ENCODE peak calls at places on chromosomes 5 and 9, in four cellular contexts. N is heart left ventricle, J is lung, L is H9. Q is an unnamed sample. For H3K9me3, the result is how much of the 10 kb centered on the place peaks cover.

GRCh38 chr5:39216621-39217020 is 2.7 kb downstream of the FYB1 start:
- DNase-seq in N (no peak), J (no peak), L (no peak), Q (no peak)

GRCh38 chr9:84266087-84266561 is 74.4 kb downstream of the SLC28A3 start:
- DNase-seq in N (no peak), J (no peak), L (peak), Q (no peak)

GRCh38 chr9:89850633-89851325 is 246.0 kb downstream of the GADD45G start:
- DNase-seq in N (no peak), J (peak), L (no peak), Q (peak)

GRCh38 chr5:181203842-181204560 is 995 bp downstream of the TRIM7 start:
- DNase-seq in N (peak), J (no peak), L (peak), Q (no peak)

GRCh38 chr9:115466784-115467183 is 348.8 kb upstream of the TNC start:
- DNase-seq in N (no peak), J (no peak), L (no peak), Q (peak)

GRCh38 chr9:110602281-110602680 is 22.7 kb upstream of the SVEP1 start:
- DNase-seq in N (no peak), J (no peak), L (peak), Q (no peak)

GRCh38 chr5:66168226-66168625 is 24.1 kb downstream of the SREK1 start:
- DNase-seq in N (no peak), J (no peak), L (no peak), Q (no peak)

GRCh38 chr5:122480146-122480545 is 168.1 kb downstream of the SNCAIP start:
- DNase-seq in N (no peak), J (no peak), L (no peak), Q (no peak)

GRCh38 chr5:91137647-91138046 is 245.5 kb downstream of the ARRDC3 start:
- DNase-seq in N (no peak), J (no peak), L (no peak), Q (no peak)

GRCh38 chr5:43428034-43428712 is 16.0 kb upstream of the CCL28 start:
- DNase-seq in N (no peak), J (no peak), L (no peak), Q (no peak)

GRCh38 chr9:122228906-122229837 is at the start of gene LHX6:
- DNase-seq in N (peak), J (no peak), L (no peak), Q (peak)

DNA sequence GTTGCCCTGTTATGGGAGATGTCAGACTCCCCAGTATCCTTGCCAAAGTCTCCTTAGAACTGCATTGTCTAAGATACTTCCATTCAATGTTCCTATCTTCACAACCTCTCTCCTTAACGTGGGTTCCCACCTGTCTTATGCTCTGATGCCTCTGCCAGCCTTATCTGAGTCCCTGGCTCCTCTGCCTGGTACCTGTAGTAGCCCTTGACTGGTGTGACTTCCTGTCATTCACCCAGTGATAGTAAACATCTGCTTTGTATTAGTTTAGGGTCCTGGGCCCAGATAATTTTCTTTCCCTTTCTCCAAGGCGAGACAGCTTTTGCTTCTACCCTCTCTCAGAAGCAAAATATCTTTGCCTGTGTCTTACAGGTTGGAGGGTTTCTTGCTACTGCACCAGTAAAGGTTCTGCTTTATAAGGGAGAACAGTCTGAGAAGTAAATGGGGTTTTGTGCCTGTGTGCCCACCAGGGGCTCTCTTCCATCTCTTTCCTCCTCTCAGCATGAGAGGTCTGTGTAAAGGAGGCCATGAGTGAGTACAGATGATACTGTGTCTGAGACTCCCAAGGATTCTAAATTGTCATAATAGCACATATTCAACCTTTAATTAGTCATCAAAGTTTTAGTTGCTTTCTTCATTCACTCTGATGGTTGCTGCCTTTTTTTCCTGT is 220.8 kb downstream of the PRR16 start:
- DNase-seq in N (no peak), J (no peak), L (peak), Q (no peak)
- TF ChIP-seq CTCF in N (no peak), J (no peak), L (peak), Q (no peak)

DNA sequence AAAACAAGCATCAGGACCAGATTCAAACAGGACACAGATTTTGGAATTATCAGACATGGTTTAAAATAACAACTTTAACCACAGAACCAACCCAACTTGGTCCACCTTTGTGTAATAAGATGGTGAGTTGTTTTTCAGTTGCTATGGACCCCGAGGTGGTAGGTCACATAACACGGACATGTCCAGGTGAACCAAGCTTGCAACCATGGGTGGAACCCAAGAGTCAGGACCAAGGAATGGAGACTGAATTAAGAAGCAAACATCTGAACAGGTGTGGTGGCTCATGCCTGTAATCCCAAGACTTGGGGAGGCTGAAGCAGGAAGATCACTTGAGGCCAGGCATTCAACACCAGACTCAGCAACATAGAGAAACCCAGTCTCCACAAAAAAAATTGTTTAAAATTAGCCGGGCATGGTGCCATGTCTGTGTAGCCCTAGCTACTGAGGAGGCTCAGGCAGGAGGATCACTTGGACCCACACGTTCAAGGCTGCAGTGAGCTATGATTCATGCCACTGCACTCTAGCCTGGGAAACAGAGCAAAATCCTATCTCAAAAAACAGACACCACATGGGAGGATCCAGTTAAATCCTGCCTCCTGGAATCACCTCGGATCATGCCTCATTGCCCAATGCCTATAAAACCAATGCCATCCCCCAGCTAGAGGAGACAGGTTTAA is 10.6 kb downstream of the PTBP3 start:
- DNase-seq in N (no peak), J (no peak), L (no peak), Q (no peak)
- H3K9me3 ChIP-seq in N (under half), J (under half), L (under half), Q (under half)

GRCh38 chr5:157816682-157817268 is 42.2 kb downstream of the CLINT1 start:
- DNase-seq in N (no peak), J (no peak), L (no peak), Q (no peak)
- TF ChIP-seq CTCF in N (peak), J (peak), L (peak), Q (peak)

GRCh38 chr5:141412853-141413539 is at the start of gene PCDHGA10:
- DNase-seq in N (peak), J (no peak), L (peak), Q (no peak)
- H3K9me3 ChIP-seq in N (under half), J (under half), L (under half), Q (half or more)

GRCh38 chr9:37617837-37618236 is 25.4 kb upstream of the TOMM5 start:
- DNase-seq in N (no peak), J (no peak), L (no peak), Q (no peak)
- TF ChIP-seq CTCF in N (no peak), J (no peak), L (no peak), Q (no peak)

GRCh38 chr9:63816742-63817621 is 1468.0 kb downstream of the FOXD4L5 start:
- DNase-seq in N (peak), J (peak), L (peak), Q (peak)
- H3K9me3 ChIP-seq in N (under half), J (under half), L (under half), Q (under half)

GRCh38 chr5:1975898-1976765 is 93.4 kb upstream of the IRX4 start:
- DNase-seq in N (no peak), J (no peak), L (no peak), Q (no peak)
- TF ChIP-seq CTCF in N (peak), J (no peak), L (peak), Q (peak)

GRCh38 chr5:179127136-179128040 is 67.2 kb downstream of the ZNF354C start:
- DNase-seq in N (no peak), J (no peak), L (no peak), Q (no peak)
- H3K9me3 ChIP-seq in N (under half), J (under half), L (under half), Q (under half)

DNA sequence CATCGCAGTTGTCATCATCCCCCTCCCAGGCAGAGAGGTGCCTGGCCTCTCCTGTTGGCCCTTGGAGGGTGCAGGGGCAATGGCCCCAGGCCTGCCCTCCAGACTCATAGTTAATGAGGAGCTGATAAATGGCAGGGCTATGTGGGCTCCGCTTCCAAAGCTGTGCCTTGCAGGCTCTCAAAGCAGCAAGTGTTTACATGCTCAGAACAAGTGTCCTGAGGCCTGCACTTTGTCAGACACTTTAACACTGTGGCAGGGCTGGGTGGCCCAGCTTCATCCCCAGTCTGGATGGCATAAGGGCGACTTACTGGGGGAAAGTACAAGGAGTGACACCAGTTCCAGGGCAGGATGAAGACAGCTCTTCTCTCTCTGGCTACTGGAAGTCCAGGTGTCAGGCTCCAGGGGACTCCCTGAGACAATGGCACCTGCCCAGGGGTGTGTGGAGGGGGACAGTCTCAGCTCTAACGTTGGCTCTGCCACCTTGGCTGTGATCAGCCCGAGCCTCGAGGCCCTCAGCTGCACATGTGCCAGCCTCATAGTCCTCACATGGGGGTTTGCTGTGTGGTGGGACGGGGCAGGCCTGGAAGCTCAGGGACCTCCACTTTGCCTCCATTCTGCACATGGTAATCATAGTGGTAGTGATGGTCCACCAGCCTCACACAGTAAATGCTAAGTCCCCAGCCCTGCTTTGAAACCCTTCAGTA is 153.4 kb downstream of the BARX1 start:
- DNase-seq in N (no peak), J (no peak), L (no peak), Q (no peak)
- TF ChIP-seq CTCF in N (no peak), J (no peak), L (no peak), Q (no peak)

DNA sequence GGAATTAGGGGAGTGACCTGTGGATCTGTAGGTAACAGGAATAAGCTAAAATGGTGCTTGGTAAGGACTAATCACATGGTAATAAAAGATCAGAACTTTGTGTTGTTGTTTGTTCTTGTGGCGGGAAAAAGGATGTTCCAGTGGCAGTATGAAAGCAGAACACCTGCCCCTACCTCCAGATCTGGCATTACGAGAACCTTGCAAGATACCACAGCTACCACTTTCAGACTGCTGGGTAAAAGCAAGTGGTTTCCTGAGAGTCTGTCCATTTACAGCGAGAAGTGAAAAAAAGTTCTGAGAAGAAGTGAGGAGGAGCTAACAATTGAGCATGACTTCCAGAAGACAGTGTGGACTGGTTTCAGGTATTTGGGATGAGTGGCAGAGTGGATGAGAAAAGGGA is 252.5 kb downstream of the TLE4 start:
- DNase-seq in N (no peak), J (no peak), L (no peak), Q (no peak)
- H3K9me3 ChIP-seq in N (under half), J (under half), L (under half), Q (under half)

Q was measured in right atrium auricular region.